ENCODE peak calls at places on chromosomes 6 and 20, in six cellular contexts. A is neural progenitor cell, W is OCI-LY7, L is HCT116, H is GM23248, U is hepatocyte. F is an unnamed sample. For H3K79me2 and H4K20me1, the result is how much of the 10 kb centered on the place peaks cover.

GRCh38 chr6:15663057-15663638 is 320 bp upstream of the DTNBP1 start:
- DNase-seq in U (no peak), L (peak), H (peak), W (no peak), A (no peak), F (peak)

GRCh38 chr20:51650685-51651134 is 108.2 kb upstream of the NFATC2 start:
- DNase-seq in A (no peak), U (no peak), L (peak), H (peak), W (peak), F (peak)

GRCh38 chr6:30685977-30686907 is at the start of gene PPP1R18:
- DNase-seq in W (peak), A (peak), U (peak), L (no peak), H (peak), F (peak)

GRCh38 chr6:19417713-19418112 is 419.5 kb upstream of the ID4 start:
- DNase-seq in A (no peak), L (peak), H (peak), U (peak), W (no peak), F (peak)

GRCh38 chr20:57622579-57623381 is 2.6 kb upstream of the ZBP1 start:
- DNase-seq in A (peak), H (peak), L (peak), U (peak), W (peak), F (peak)

GRCh38 chr6:1792989-1793388 is 183.3 kb downstream of the FOXC1 start:
- DNase-seq in W (peak), U (no peak), H (peak), L (peak), A (peak), F (peak)

GRCh38 chr6:150354754-150355571 is 13.8 kb upstream of the IYD start:
- DNase-seq in W (no peak), H (peak), A (no peak), U (no peak), L (no peak), F (no peak)

GRCh38 chr20:3199206-3199605 is 5.3 kb downstream of the DDRGK1 start:
- DNase-seq in L (no peak), U (no peak), A (no peak), H (no peak), W (no peak), F (no peak)

GRCh38 chr6:92297101-92297500 is 1122.3 kb downstream of the EPHA7 start:
- DNase-seq in H (no peak), A (no peak), L (no peak), W (no peak), U (no peak), F (no peak)

GRCh38 chr6:87539554-87539953 is 50.2 kb downstream of the RARS2 start:
- DNase-seq in W (no peak), U (no peak), L (no peak), A (no peak), H (no peak), F (no peak)

GRCh38 chr6:30009113-30009512 is 52.0 kb upstream of the POLR1H start:
- DNase-seq in H (no peak), W (no peak), U (no peak), L (no peak), A (no peak), F (no peak)

GRCh38 chr6:146968041-146968760 is 236.0 kb upstream of the STXBP5 start:
- DNase-seq in H (peak), A (no peak), W (no peak), L (no peak), U (peak), F (peak)

GRCh38 chr6:44829811-44830210 is 442.3 kb downstream of the CDC5L start:
- DNase-seq in W (no peak), U (no peak), L (no peak), A (no peak), H (no peak), F (no peak)

GRCh38 chr6:10884245-10884972 is 2.4 kb upstream of the SYCP2L start:
- DNase-seq in A (peak), H (no peak), U (no peak), W (no peak), L (no peak), F (no peak)

GRCh38 chr6:36728289-36729168 is 30.9 kb downstream of the RAB44 start:
- DNase-seq in H (no peak), A (no peak), U (no peak), L (no peak), W (no peak), F (no peak)

GRCh38 chr6:35729722-35730121 is 7.1 kb upstream of the ARMC12 start:
- DNase-seq in L (no peak), U (no peak), H (no peak), A (no peak), W (peak), F (no peak)

GRCh38 chr6:156977527-156978291 is 200.5 kb downstream of the ARID1B start:
- DNase-seq in H (peak), A (no peak), W (no peak), U (no peak), L (no peak), F (no peak)

GRCh38 chr20:32129863-32130262 is 20.3 kb downstream of the TM9SF4 start:
- DNase-seq in U (no peak), A (no peak), W (no peak), H (no peak), L (no peak), F (no peak)

GRCh38 chr20:61773926-61774587 is 291.6 kb downstream of the TAF4 start:
- DNase-seq in A (no peak), H (no peak), L (no peak), U (no peak), W (no peak), F (no peak)

GRCh38 chr20:44104807-44105517 is 82.0 kb downstream of the JPH2 start:
- DNase-seq in W (no peak), H (peak), U (peak), L (no peak), A (no peak), F (peak)

GRCh38 chr20:35226775-35227681 is 538 bp downstream of the MMP24 start:
- DNase-seq in H (peak), A (peak), W (peak), L (no peak), U (peak), F (peak)

GRCh38 chr6:15417811-15418210 is 171.9 kb downstream of the JARID2 start:
- DNase-seq in W (no peak), L (no peak), A (no peak), U (no peak), H (peak), F (peak)

GRCh38 chr6:101181006-101181405 is 212.5 kb upstream of the GRIK2 start:
- DNase-seq in U (no peak), H (no peak), W (no peak), L (no peak), A (no peak), F (no peak)

GRCh38 chr20:44540834-44541233 is 19.0 kb upstream of the SERINC3 start:
- DNase-seq in W (no peak), A (no peak), H (peak), U (no peak), L (no peak), F (no peak)

GRCh38 chr20:64102647-64103354 is 4.6 kb downstream of the NPBWR2 start:
- DNase-seq in A (peak), L (no peak), H (no peak), U (peak), W (peak), F (no peak)

GRCh38 chr6:96909826-96910225 is 12.1 kb upstream of the NDUFAF4 start:
- DNase-seq in L (no peak), H (no peak), A (no peak), U (peak), W (no peak), F (no peak)

GRCh38 chr20:25374842-25375241 is 15.8 kb downstream of the ABHD12 start:
- DNase-seq in U (no peak), L (no peak), H (no peak), A (no peak), W (no peak), F (no peak)

GRCh38 chr20:25369529-25369928 is 21.1 kb downstream of the ABHD12 start:
- DNase-seq in H (no peak), A (no peak), W (no peak), U (no peak), L (no peak), F (no peak)

GRCh38 chr20:25368526-25368925 is 22.1 kb downstream of the ABHD12 start:
- DNase-seq in U (no peak), H (no peak), W (no peak), L (no peak), A (no peak), F (no peak)

GRCh38 chr20:25372584-25373336 is 17.9 kb downstream of the ABHD12 start:
- DNase-seq in L (no peak), W (no peak), U (no peak), H (peak), A (no peak), F (peak)

DNA sequence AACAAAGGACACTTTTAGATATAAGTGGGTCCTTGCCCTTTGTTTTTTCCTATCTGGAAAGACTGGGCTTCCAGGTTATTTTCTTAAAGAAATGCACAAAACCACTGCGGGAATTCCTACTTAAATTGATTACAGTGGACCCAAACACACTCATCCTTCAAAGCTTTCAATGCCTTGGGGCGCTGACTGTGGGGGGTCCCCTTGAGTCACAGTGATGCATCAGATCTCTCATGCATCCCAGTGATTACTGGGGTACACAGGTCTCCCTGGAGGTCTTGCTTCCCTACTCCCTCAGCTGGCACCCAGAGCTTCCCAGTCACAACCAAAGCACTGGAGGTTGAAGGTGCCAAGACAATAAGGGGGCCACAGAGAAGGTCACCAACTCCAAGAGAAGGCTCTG is 20.7 kb downstream of the ABHD12 start:
- DNase-seq in W (no peak), L (no peak), U (no peak), H (no peak), A (no peak), F (no peak)
- H3K79me2 ChIP-seq in W (under half), L (under half), U (half or more), H (half or more), A (half or more), F (under half)

DNA sequence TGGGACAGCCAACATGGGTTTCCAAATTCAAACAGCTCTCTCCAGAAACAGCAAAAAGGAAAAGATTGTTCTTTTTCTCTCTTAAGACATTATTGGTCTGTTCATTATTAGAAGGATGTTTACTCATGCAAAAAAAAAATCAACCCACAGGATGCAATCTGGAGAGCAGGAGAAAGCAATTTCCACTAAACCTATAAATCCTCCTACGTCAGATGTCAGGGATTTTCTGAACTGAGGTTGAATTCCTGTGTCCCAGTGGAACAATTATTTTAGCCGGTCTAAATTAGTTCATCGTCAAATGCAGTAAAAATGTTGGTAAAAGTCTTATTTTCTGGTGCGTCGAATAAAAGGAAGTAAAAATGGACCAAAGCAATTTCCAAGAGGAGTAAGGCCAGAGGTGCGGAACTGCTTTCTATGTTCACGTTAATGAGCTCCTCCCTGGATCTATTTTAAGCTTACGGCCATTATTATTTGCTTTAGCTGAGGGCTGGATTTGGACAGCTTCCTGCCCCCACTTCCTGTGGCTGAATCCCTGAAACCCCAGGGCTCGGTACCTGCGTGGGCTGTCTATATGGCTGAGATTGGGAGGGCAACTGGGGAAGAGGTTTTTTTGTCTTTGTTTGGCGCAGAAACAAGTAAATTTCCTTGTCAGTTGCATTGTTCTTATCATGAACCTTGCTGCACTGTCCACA is at the start of gene GABRR1:
- DNase-seq in U (no peak), A (no peak), W (no peak), L (no peak), H (peak), F (no peak)
- TF ChIP-seq EZH2phosphoT487 in U (no peak), A (no peak), W (no peak), L (no peak), H (no peak), F (no peak)

GRCh38 chr6:116366740-116367275 is 3.9 kb upstream of the DSE start:
- DNase-seq in H (no peak), L (no peak), U (no peak), A (no peak), W (no peak), F (no peak)
- H4K20me1 ChIP-seq in H (under half), L (under half), U (under half), A (under half), W (under half), F (under half)

GRCh38 chr6:34664270-34664971 is 32.1 kb downstream of the ILRUN start:
- DNase-seq in W (no peak), H (peak), U (no peak), L (no peak), A (no peak), F (peak)

GRCh38 chr6:34671362-34671761 is 25.2 kb downstream of the ILRUN start:
- DNase-seq in H (peak), W (no peak), L (no peak), A (no peak), U (no peak), F (no peak)

GRCh38 chr6:34663887-34664269 is 32.7 kb downstream of the ILRUN start:
- DNase-seq in L (no peak), W (no peak), A (no peak), U (no peak), H (peak), F (no peak)

GRCh38 chr6:34665019-34665418 is 31.5 kb downstream of the ILRUN start:
- DNase-seq in W (no peak), H (no peak), U (no peak), L (no peak), A (no peak), F (no peak)

GRCh38 chr6:34667481-34668238 is 28.9 kb downstream of the ILRUN start:
- DNase-seq in L (no peak), A (no peak), U (no peak), H (no peak), W (no peak), F (no peak)
- H3K79me2 ChIP-seq in L (half or more), A (half or more), U (half or more), H (half or more), W (half or more), F (half or more)

DNA sequence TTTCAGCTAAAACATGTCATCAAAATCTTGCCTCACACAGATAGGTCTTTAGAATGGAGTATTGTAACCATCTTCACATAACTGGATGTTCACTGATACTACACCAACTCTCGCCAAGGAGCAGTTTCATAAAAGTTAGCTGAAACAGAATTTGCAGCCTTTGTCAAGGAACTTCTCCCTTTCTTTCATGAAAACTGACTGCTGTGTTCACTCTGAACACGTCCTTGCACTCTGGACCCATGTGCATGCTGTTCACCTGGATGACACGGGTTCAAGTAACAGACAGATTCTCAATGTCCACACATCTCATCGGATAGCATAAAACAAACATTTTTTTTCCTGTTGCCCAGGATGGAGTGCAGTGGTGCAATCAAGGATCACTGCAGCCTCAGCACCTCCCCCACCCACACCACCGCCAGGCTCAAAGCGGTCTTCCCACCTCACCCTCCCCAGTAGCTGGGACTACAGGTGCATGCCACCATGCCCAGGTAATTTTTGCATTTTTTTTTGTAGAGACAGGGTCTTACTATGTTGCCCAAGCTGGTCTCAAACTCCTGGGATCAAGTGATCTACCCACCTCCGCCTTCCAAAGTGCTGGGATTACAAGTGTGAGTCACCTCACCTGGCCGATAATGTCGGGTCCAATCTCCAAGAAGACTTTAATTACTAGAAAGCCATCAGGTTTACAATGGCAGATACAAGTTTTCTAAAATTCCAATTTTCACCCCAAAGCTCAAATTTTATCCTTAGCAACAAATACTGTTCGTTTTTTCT is 9.4 kb downstream of the DIDO1 start:
- DNase-seq in H (no peak), U (no peak), L (no peak), W (no peak), A (no peak), F (no peak)
- TF ChIP-seq EZH2phosphoT487 in H (no peak), U (no peak), L (no peak), W (no peak), A (no peak), F (no peak)

GRCh38 chr20:17590245-17590644 is 20.4 kb downstream of the DSTN start:
- DNase-seq in L (no peak), A (no peak), U (no peak), H (no peak), W (no peak), F (no peak)
- H4K20me1 ChIP-seq in L (under half), A (under half), U (half or more), H (half or more), W (under half), F (under half)

GRCh38 chr20:382291-383115 is 1.9 kb downstream of the TRIB3 start:
- DNase-seq in L (no peak), A (no peak), W (no peak), H (no peak), U (no peak), F (peak)
- H3K79me2 ChIP-seq in L (under half), A (under half), W (half or more), H (half or more), U (half or more), F (half or more)

F was measured in PC-3.